ENCODE peak calls at places on chromosomes 13 and 19, in eight cellular contexts. E, X, L, M, W, G, U and N are unnamed samples.

GRCh38 chr19:35427187-35427586 is 20.9 kb upstream of the FFAR2 start:
- DNase-seq in E (no peak), X (no peak), L (peak), M (no peak), W (no peak), G (no peak), U (no peak), N (no peak)

GRCh38 chr13:34943675-34944634 is 1.9 kb downstream of the NBEA start:
- DNase-seq in E (no peak), X (no peak), L (no peak), M (no peak), W (no peak), G (no peak), U (no peak), N (no peak)

GRCh38 chr13:80338781-80339577 is 1.9 kb downstream of the SPRY2 start:
- DNase-seq in E (peak), X (peak), L (peak), M (peak), W (peak), G (peak), U (peak), N (peak)

GRCh38 chr19:32041681-32042292 is 303.6 kb upstream of the ZNF507 start:
- DNase-seq in E (peak), X (peak), L (no peak), M (no peak), W (no peak), G (no peak), U (no peak), N (peak)

GRCh38 chr19:12331211-12331941 is 2.1 kb downstream of the ZNF563 start:
- DNase-seq in E (no peak), X (no peak), L (no peak), M (no peak), W (no peak), G (no peak), U (no peak), N (no peak)

GRCh38 chr19:19615086-19615485 is 3.4 kb downstream of the PBX4 start:
- DNase-seq in E (peak), X (no peak), L (no peak), M (peak), W (no peak), G (no peak), U (no peak), N (no peak)

GRCh38 chr13:99577934-99578917 is 77.0 kb downstream of the TM9SF2 start:
- DNase-seq in E (no peak), X (peak), L (no peak), M (no peak), W (no peak), G (no peak), U (no peak), N (no peak)

GRCh38 chr13:23463631-23464030 is 30.1 kb upstream of the SACS start:
- DNase-seq in E (no peak), X (no peak), L (no peak), M (no peak), W (no peak), G (no peak), U (no peak), N (no peak)

GRCh38 chr13:48954086-48954485 is 21.6 kb upstream of the FNDC3A start:
- DNase-seq in E (peak), X (no peak), L (no peak), M (no peak), W (no peak), G (no peak), U (no peak), N (no peak)

GRCh38 chr19:2032296-2032941 is 16.9 kb upstream of the BTBD2 start:
- DNase-seq in E (peak), X (no peak), L (peak), M (peak), W (peak), G (peak), U (peak), N (peak)

GRCh38 chr13:76820759-76821158 is 65.4 kb downstream of the KCTD12 start:
- DNase-seq in E (no peak), X (peak), L (no peak), M (no peak), W (peak), G (peak), U (peak), N (no peak)

GRCh38 chr19:35436477-35437141 is 11.4 kb upstream of the FFAR2 start:
- DNase-seq in E (no peak), X (no peak), L (peak), M (peak), W (peak), G (no peak), U (no peak), N (peak)

GRCh38 chr13:80862466-80862865 is 521.5 kb upstream of the SPRY2 start:
- DNase-seq in E (no peak), X (peak), L (no peak), M (no peak), W (no peak), G (no peak), U (no peak), N (no peak)

GRCh38 chr19:54203151-54203611 is 2.5 kb downstream of the RPS9 start:
- DNase-seq in E (peak), X (no peak), L (peak), M (no peak), W (no peak), G (no peak), U (no peak), N (peak)
- H3K27ac ChIP-seq in E (no peak), X (peak), L (no peak), M (peak), W (peak), G (no peak), U (no peak), N (peak)

GRCh38 chr13:52847682-52848432 is 583 bp downstream of the PCDH8 start:
- DNase-seq in E (no peak), X (peak), L (peak), M (peak), W (no peak), G (no peak), U (no peak), N (no peak)
- H3K27ac ChIP-seq in E (no peak), X (no peak), L (no peak), M (no peak), W (no peak), G (no peak), U (no peak), N (no peak)

DNA sequence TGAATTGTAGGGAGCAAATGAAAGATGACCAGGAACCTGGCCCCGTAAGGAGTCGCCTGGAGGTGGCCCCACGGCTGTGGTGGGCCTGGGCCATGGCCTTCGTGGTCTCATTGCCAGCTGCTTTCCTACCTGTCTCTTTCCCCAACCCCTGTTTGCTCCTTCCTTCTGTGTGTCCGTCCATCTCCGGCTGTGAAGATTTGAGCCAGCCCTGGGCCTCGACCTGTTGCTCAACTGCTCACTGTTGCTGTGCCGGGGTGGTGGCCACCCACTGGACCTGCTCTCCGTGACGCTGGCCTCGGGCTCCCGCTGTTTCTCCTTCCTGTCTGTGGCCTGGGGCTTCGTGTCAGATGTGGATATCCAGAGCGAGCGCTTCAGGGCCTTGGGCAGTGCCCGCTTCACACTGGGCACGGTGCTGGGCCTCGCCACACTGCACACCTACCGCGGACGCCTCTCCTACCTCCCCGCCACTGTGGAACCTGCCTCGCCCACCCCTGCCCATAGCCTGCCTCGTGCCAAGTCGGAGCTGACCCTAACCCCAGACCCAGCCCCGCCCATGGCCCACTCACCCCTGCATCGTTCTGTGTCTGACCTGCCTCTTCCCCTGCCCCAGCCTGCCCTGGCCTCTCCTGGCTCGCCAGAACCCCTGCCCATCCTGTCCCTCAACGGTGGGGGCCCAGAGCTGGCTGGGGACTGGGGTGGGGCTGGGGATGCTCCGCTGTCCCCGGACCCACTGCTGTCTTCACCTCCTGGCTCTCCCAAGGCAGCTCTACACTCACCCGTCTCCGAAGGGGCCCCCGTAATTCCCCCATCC is 8.5 kb downstream of the DBP start:
- DNase-seq in E (no peak), X (no peak), L (peak), M (no peak), W (peak), G (no peak), U (no peak), N (peak)
- H3K27ac ChIP-seq in E (no peak), X (peak), L (no peak), M (no peak), W (no peak), G (no peak), U (peak), N (no peak)

GRCh38 chr13:90618133-90618532 is 729.4 kb upstream of the MIR17HG start:
- DNase-seq in E (no peak), X (peak), L (no peak), M (no peak), W (no peak), G (no peak), U (no peak), N (no peak)

GRCh38 chr13:90613076-90613795 is 734.3 kb upstream of the MIR17HG start:
- DNase-seq in E (no peak), X (no peak), L (no peak), M (no peak), W (no peak), G (no peak), U (no peak), N (no peak)

GRCh38 chr13:90615767-90616166 is 731.7 kb upstream of the MIR17HG start:
- DNase-seq in E (no peak), X (no peak), L (no peak), M (no peak), W (no peak), G (no peak), U (no peak), N (no peak)

GRCh38 chr13:90615236-90615635 is 732.3 kb upstream of the MIR17HG start:
- DNase-seq in E (no peak), X (no peak), L (no peak), M (no peak), W (no peak), G (no peak), U (no peak), N (no peak)
- H3K27ac ChIP-seq in E (no peak), X (no peak), L (no peak), M (no peak), W (no peak), G (no peak), U (no peak), N (no peak)

GRCh38 chr13:52454825-52455676 is at the start of gene CKAP2:
- DNase-seq in E (peak), X (peak), L (peak), M (peak), W (peak), G (peak), U (peak), N (peak)

GRCh38 chr13:52455677-52456041 is 381 bp downstream of the CKAP2 start:
- DNase-seq in E (peak), X (peak), L (peak), M (peak), W (peak), G (peak), U (no peak), N (peak)

GRCh38 chr13:52463526-52463925 is 8.2 kb downstream of the CKAP2 start:
- DNase-seq in E (no peak), X (no peak), L (no peak), M (no peak), W (no peak), G (no peak), U (no peak), N (no peak)

GRCh38 chr13:52461265-52461664 is 6.0 kb downstream of the CKAP2 start:
- DNase-seq in E (no peak), X (no peak), L (no peak), M (no peak), W (no peak), G (no peak), U (no peak), N (no peak)

DNA sequence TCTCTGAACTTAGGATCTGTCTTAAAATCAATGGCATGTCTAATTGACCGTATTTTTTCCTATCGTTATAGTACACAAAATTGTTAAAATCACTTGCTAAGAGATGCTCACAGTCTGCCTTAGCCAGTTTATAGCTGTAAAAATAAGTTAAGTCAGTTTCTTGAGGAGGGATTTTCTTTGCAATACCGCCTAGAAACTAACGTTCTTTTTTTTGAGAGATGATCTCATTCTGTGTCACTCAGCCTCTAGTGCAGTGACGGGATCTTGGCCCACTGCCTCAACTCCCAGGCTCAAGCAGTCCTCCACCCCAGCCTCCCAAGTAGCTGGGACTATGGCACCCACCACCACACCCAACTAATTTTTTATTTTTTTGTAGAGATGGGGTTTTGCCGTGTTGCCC is 4.4 kb downstream of the CKAP2 start:
- DNase-seq in E (peak), X (no peak), L (no peak), M (no peak), W (no peak), G (no peak), U (no peak), N (no peak)
- H3K27ac ChIP-seq in E (no peak), X (no peak), L (no peak), M (no peak), W (no peak), G (no peak), U (no peak), N (no peak)

GRCh38 chr13:50129923-50130685 is 114.9 kb downstream of the KCNRG start:
- DNase-seq in E (no peak), X (peak), L (peak), M (peak), W (peak), G (peak), U (peak), N (no peak)

GRCh38 chr13:50128406-50129048 is 113.3 kb downstream of the KCNRG start:
- DNase-seq in E (no peak), X (peak), L (no peak), M (no peak), W (no peak), G (no peak), U (no peak), N (no peak)

GRCh38 chr13:50129065-50129922 is 114.0 kb downstream of the KCNRG start:
- DNase-seq in E (no peak), X (peak), L (no peak), M (peak), W (peak), G (no peak), U (peak), N (no peak)

GRCh38 chr13:50131998-50132936 is 117.0 kb downstream of the KCNRG start:
- DNase-seq in E (no peak), X (peak), L (no peak), M (no peak), W (no peak), G (no peak), U (no peak), N (no peak)

GRCh38 chr13:50130686-50131051 is 115.4 kb downstream of the KCNRG start:
- DNase-seq in E (peak), X (peak), L (peak), M (peak), W (peak), G (peak), U (no peak), N (no peak)
- H3K27ac ChIP-seq in E (peak), X (no peak), L (peak), M (peak), W (peak), G (peak), U (peak), N (no peak)

GRCh38 chr13:45503658-45504057 is 38.9 kb downstream of the COG3 start:
- DNase-seq in E (no peak), X (no peak), L (no peak), M (no peak), W (no peak), G (no peak), U (no peak), N (no peak)
- H3K27ac ChIP-seq in E (no peak), X (no peak), L (no peak), M (no peak), W (no peak), G (no peak), U (no peak), N (no peak)

GRCh38 chr19:7534531-7534980 is 961 bp upstream of the PNPLA6 start:
- DNase-seq in E (peak), X (peak), L (peak), M (no peak), W (peak), G (peak), U (no peak), N (peak)

GRCh38 chr19:7535993-7536685 is 622 bp downstream of the PNPLA6 start:
- DNase-seq in E (no peak), X (peak), L (no peak), M (no peak), W (no peak), G (no peak), U (no peak), N (no peak)

GRCh38 chr19:7533281-7533819 is 2.2 kb upstream of the PNPLA6 start:
- DNase-seq in E (peak), X (peak), L (peak), M (peak), W (peak), G (peak), U (peak), N (peak)

GRCh38 chr19:7535035-7535992 is at the start of gene PNPLA6:
- DNase-seq in E (peak), X (peak), L (peak), M (peak), W (peak), G (peak), U (peak), N (peak)

DNA sequence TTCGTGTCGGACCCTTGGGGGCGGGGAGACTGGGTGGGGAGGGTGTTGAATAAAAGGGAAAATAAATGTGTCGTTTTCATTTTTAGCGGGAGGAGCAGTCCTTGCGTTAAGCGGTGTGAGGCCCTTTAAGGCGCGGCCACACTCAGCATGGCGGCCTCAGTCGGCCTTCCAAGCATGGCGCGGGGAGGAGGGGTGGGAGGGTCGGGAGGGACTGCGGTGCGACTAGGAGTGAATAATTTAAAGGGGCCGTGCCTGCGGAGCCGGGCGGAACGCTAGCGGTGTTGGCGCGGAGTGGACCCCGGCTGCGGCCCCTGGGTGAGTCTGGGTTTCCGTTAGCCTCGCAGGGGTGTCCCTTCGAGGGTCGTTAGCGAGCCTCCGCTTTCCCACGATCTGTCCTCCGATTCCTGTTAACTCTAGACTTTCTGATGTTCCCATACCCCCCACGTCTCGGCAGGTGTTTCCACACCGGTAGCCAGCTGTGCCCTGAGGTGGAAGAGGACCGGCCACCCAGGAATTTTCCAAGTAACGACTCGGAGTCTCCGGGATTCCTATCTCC is 1.5 kb upstream of the PNPLA6 start:
- DNase-seq in E (peak), X (peak), L (peak), M (peak), W (peak), G (peak), U (peak), N (peak)
- H3K27ac ChIP-seq in E (peak), X (peak), L (peak), M (peak), W (peak), G (peak), U (peak), N (peak)

GRCh38 chr13:32902898-32903297 is 113.3 kb upstream of the KL start:
- DNase-seq in E (peak), X (peak), L (peak), M (no peak), W (peak), G (peak), U (peak), N (no peak)

GRCh38 chr13:32905063-32905863 is 111.0 kb upstream of the KL start:
- DNase-seq in E (peak), X (peak), L (no peak), M (no peak), W (no peak), G (no peak), U (no peak), N (no peak)

GRCh38 chr13:32905864-32906180 is 110.4 kb upstream of the KL start:
- DNase-seq in E (peak), X (no peak), L (no peak), M (no peak), W (no peak), G (no peak), U (no peak), N (no peak)

GRCh38 chr13:32903720-32904119 is 112.5 kb upstream of the KL start:
- DNase-seq in E (no peak), X (no peak), L (no peak), M (no peak), W (no peak), G (no peak), U (no peak), N (no peak)

DNA sequence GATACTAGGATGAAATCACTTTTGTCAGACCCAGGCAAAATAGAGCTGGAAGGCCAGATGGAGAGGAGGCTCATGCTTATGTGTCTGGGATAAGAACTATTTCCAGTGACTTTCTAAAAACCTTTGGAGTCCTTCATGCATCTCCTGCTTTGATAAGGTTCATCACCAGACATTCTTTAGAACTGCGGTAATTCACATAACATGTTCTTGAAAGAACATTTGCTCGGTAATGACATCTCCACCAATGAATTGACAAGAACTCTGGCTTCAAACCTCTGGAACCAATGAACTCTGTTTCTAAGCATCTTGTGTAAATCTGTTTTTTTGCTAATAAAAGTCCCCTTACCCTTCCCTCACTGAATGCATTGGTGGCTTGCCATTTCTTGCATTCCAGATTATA is 112.0 kb upstream of the KL start:
- DNase-seq in E (no peak), X (no peak), L (no peak), M (no peak), W (no peak), G (no peak), U (no peak), N (no peak)
- H3K27ac ChIP-seq in E (no peak), X (no peak), L (peak), M (no peak), W (no peak), G (peak), U (no peak), N (no peak)

GRCh38 chr19:17420267-17420924 is 549 bp downstream of the MVB12A start:
- DNase-seq in E (no peak), X (peak), L (peak), M (peak), W (peak), G (peak), U (no peak), N (peak)
- H3K27ac ChIP-seq in E (peak), X (no peak), L (no peak), M (peak), W (peak), G (peak), U (peak), N (no peak)